ENCODE peak calls at places on chromosomes 16 and 17, in five cellular contexts. One of them, this sample, is unnamed.

GRCh38 chr16:14628806-14629611 is 1.1 kb downstream of the PARN start:
- DNase-seq in suprapubic skin: no peak
- DNase-seq in testis: no peak
- DNase-seq in heart left ventricle: no peak
- DNase-seq in colonic mucosa: no peak
- DNase-seq in this sample: no peak

GRCh38 chr17:74603032-74603635 is 11.1 kb upstream of the CD300LD start:
- DNase-seq in suprapubic skin: no peak
- DNase-seq in testis: no peak
- DNase-seq in heart left ventricle: no peak
- DNase-seq in colonic mucosa: no peak
- DNase-seq in this sample: no peak

GRCh38 chr16:20944861-20945390 is 44.4 kb downstream of the LYRM1 start:
- DNase-seq in suprapubic skin: no peak
- DNase-seq in testis: no peak
- DNase-seq in heart left ventricle: no peak
- DNase-seq in colonic mucosa: no peak
- DNase-seq in this sample: no peak

GRCh38 chr16:75421820-75422126 is 11.5 kb downstream of the CFDP1 start:
- DNase-seq in suprapubic skin: no peak
- DNase-seq in testis: no peak
- DNase-seq in heart left ventricle: no peak
- DNase-seq in colonic mucosa: no peak
- DNase-seq in this sample: no peak

GRCh38 chr17:6558932-6559752 is 2.8 kb upstream of the PITPNM3 start:
- DNase-seq in suprapubic skin: no peak
- DNase-seq in testis: peak; percentile 67
- DNase-seq in heart left ventricle: peak; percentile 2
- DNase-seq in colonic mucosa: no peak
- DNase-seq in this sample: peak; percentile 14

GRCh38 chr16:66843191-66843590 is 1.0 kb upstream of the CA7 start:
- DNase-seq in suprapubic skin: no peak
- DNase-seq in testis: no peak
- DNase-seq in heart left ventricle: no peak
- DNase-seq in colonic mucosa: no peak
- DNase-seq in this sample: no peak

GRCh38 chr17:73634629-73635028 is 9.6 kb downstream of the SDK2 start:
- DNase-seq in suprapubic skin: no peak
- DNase-seq in testis: no peak
- DNase-seq in heart left ventricle: no peak
- DNase-seq in colonic mucosa: no peak
- DNase-seq in this sample: no peak

GRCh38 chr17:69828087-69828486 is 246.9 kb upstream of the KCNJ16 start:
- DNase-seq in suprapubic skin: no peak
- DNase-seq in testis: no peak
- DNase-seq in heart left ventricle: peak; percentile 64
- DNase-seq in colonic mucosa: no peak
- DNase-seq in this sample: no peak

GRCh38 chr16:67399749-67400704 is 6.7 kb upstream of the TPPP3 start:
- DNase-seq in suprapubic skin: peak; percentile 63
- DNase-seq in testis: no peak
- DNase-seq in heart left ventricle: no peak
- DNase-seq in colonic mucosa: no peak
- DNase-seq in this sample: no peak

GRCh38 chr17:48054238-48055185 is 6.4 kb downstream of the NFE2L1 start:
- DNase-seq in suprapubic skin: no peak
- DNase-seq in testis: peak; percentile 96
- DNase-seq in heart left ventricle: peak; percentile 88
- DNase-seq in colonic mucosa: peak; percentile 64
- DNase-seq in this sample: peak; percentile 88

GRCh38 chr16:10729649-10730048 is 14.0 kb upstream of the NUBP1 start:
- DNase-seq in suprapubic skin: no peak
- DNase-seq in testis: peak; percentile 59
- DNase-seq in heart left ventricle: no peak
- DNase-seq in colonic mucosa: no peak
- DNase-seq in this sample: no peak

GRCh38 chr17:69853533-69854262 is 221.3 kb upstream of the KCNJ16 start:
- DNase-seq in suprapubic skin: no peak
- DNase-seq in testis: no peak
- DNase-seq in heart left ventricle: peak; percentile 25
- DNase-seq in colonic mucosa: no peak
- DNase-seq in this sample: no peak

GRCh38 chr17:80667462-80668277 is 123.0 kb downstream of the RPTOR start:
- DNase-seq in suprapubic skin: no peak
- DNase-seq in testis: no peak
- DNase-seq in heart left ventricle: no peak
- DNase-seq in colonic mucosa: no peak
- DNase-seq in this sample: no peak

GRCh38 chr17:80671039-80671822 is 126.6 kb downstream of the RPTOR start:
- DNase-seq in suprapubic skin: no peak
- DNase-seq in testis: no peak
- DNase-seq in heart left ventricle: no peak
- DNase-seq in colonic mucosa: no peak
- DNase-seq in this sample: no peak

GRCh38 chr17:80666867-80667266 is 122.2 kb downstream of the RPTOR start:
- DNase-seq in suprapubic skin: no peak
- DNase-seq in testis: no peak
- DNase-seq in heart left ventricle: no peak
- DNase-seq in colonic mucosa: no peak
- DNase-seq in this sample: no peak

GRCh38 chr17:80665792-80666191 is 121.2 kb downstream of the RPTOR start:
- DNase-seq in suprapubic skin: no peak
- DNase-seq in testis: no peak
- DNase-seq in heart left ventricle: no peak
- DNase-seq in colonic mucosa: no peak
- DNase-seq in this sample: no peak

DNA sequence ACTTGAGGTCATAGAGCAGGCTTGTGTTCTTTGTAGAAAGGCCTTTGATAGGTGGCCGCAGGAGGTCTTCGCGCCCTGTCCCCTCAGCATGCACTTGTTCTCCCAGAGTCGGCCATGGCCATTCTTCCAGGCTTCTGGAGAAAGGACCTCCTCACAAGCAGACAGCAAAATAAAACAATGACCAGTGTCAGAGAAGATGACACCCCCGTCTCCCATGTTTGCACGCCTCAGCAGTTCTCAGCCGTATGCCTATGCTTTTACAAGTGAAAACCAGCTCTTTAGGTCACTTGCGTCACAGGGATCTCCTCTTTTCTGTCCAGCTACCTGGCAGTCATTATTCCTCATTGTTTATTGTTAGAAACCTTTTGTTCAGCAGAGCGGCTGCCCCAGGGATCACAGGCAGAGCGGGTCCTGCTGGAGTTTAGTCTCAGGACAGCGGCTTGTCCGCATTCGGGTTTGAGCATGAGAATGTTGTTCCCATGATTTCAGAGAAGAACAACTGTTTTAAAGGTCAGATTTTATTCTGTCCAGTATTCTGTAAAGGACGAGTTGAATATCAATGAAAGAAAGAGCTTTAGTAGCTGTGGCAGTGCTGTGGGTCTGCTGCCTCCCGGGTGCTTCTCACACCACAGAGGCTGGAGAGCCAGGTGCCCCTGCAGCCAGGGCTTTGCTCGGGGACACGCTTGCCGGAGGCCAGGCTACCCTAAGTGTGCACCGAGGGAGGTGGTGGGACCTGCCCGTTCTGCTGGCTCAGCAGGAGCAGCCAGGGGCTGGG is 123.9 kb downstream of the RPTOR start:
- DNase-seq in suprapubic skin: no peak
- DNase-seq in testis: no peak
- DNase-seq in heart left ventricle: no peak
- DNase-seq in colonic mucosa: no peak
- DNase-seq in this sample: no peak
- H3K4me1 ChIP-seq in suprapubic skin: peaks cover 8% of the 10 kb centered on the region
- H3K4me1 ChIP-seq in testis: peaks cover 18% of the 10 kb centered on the region
- H3K4me1 ChIP-seq in heart left ventricle: peaks cover 6% of the 10 kb centered on the region
- H3K4me1 ChIP-seq in colonic mucosa: no peaks in the 10 kb centered on the region
- H3K4me1 ChIP-seq in this sample: no peaks in the 10 kb centered on the region

DNA sequence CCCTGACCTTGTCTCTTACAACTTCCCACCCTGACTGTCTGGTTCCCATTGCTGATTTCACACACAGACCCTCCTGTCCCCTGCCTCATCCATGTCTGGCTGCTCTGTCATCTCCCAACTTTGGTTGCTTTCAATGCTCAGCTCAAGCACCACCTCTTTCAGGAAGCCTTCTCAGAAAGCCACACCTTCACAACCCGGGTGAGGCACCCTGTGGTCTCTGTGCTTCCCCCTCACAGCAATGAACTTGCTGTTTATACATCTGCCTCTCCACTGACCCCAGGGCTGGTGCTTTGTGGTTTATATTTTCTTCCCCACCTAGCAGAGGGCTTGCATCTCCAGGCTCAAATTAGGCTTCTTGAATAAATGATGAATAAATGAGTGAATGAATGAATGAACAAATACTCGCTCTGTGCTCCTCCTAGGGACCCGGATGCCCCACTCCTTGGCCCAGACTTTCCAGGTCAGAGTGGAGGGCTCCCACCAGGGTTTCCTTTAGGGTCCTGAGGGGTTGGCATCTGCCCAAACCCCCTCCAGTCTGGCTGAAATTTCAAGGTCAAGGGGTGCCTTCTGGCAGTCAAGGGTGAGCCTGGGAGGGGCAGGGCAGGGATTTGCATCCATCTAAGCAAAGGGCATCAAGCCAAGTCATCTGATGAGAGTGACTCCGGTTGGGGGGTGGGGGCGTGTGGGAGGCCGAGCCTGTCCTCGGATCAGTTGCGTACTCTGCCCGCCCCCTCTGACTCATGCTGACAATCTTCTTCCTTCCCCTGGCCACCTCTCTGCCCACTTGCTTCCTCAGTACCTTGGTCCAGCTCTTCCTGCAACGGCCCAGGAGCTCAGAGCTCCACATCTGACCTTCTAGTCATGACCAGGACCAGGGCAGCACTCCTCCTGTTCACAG is at the start of gene ITGAX:
- DNase-seq in suprapubic skin: no peak
- DNase-seq in testis: peak; percentile 62
- DNase-seq in heart left ventricle: peak; percentile 56
- DNase-seq in colonic mucosa: peak; percentile 49
- DNase-seq in this sample: peak; percentile 66
- TF ChIP-seq CTCF in suprapubic skin: no peak
- TF ChIP-seq CTCF in testis: no peak
- TF ChIP-seq CTCF in heart left ventricle: no peak
- TF ChIP-seq CTCF in colonic mucosa: no peak
- TF ChIP-seq CTCF in this sample: no peak

DNA sequence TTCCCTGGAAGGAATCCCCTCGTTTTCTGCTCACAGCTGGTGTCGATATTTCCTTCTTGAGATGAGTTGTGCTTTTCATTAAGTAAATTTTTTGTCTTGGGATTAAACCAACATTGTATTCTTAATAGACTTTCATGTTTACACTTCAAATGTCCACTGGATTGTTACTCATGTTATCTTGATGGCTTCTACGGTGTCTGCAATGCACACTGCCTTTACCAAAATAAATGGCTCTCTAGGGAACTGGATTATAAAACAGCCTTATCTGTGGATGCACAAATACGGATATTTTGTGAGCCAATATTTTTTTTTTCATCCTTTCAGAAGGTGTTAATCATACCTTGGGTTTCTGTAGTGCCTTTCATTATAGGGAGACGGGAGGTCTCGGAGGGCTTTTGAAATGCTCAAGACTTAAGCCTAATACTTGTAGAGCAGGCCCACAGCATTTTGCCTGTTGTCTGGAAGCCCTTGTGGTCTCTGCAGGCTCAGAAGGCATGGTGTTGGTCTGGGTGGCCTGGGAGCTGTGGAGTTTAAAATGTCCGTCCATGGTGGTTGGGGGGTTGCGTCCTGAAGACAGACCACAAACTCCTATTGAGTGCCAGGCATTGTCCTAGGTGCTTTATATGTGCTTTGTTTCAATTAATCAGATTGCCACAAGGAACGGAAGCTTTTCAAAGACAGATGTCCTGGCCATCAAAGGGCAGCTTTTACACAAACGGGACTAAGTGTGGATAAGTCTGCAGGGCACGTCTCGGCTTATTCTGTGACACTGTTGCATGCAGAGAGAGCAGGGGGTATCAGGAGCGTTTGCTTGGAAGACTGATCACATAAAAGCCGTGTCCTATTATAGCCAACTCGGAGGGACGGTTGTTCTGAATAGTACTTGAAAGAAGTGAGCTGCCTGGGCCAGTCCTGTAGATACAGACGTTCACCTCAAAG is 7.6 kb downstream of the NTN1 start:
- DNase-seq in suprapubic skin: no peak
- DNase-seq in testis: no peak
- DNase-seq in heart left ventricle: no peak
- DNase-seq in colonic mucosa: no peak
- DNase-seq in this sample: no peak
- H3K4me1 ChIP-seq in suprapubic skin: no peaks in the 10 kb centered on the region
- H3K4me1 ChIP-seq in testis: no peaks in the 10 kb centered on the region
- H3K4me1 ChIP-seq in heart left ventricle: no peaks in the 10 kb centered on the region
- H3K4me1 ChIP-seq in colonic mucosa: no peaks in the 10 kb centered on the region
- H3K4me1 ChIP-seq in this sample: no peaks in the 10 kb centered on the region

DNA sequence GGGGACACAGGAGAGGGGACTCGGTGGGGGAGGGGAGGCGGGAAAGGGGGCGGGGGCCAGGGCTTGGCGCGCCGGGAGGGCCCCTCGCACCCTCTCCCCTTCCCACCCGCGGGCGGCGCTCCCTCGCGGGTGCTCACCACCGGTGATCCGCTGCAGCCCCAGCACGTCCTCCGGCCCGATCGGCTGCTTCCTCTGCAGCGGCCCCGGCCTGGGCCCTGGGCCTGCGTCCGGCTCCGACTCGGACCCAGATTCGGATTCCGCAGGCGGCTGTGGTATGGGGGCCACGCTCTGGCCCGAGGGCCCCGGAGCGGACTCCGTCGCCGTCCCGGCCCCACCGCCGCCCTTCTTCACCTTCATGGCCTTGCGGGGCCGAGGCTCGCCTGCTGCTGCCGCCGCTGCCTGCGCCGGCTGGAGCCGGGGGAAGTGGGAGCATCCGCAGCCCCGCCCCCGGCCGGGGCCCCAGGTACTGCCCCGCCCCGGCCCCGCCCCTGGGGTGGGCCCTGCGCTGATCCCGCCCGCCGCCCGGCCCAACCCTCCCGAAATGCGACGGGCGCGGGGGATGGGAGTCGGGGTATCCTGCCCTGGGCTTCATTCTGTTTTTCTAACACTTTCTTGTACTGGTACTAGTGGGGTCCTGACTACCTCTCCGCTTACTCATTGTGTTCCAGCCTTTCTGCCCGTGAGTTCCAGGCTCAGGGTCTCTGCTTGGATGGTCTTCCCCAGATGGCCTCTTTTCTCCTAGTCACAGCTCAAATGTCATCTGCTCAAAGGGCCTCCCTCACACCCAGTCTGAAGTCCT is at the start of gene UNC119:
- DNase-seq in suprapubic skin: peak; percentile 69
- DNase-seq in testis: peak; percentile 89
- DNase-seq in heart left ventricle: peak; percentile 88
- DNase-seq in colonic mucosa: peak; percentile 84
- DNase-seq in this sample: peak; percentile 89
- TF ChIP-seq CTCF in suprapubic skin: no peak
- TF ChIP-seq CTCF in testis: no peak
- TF ChIP-seq CTCF in heart left ventricle: no peak
- TF ChIP-seq CTCF in colonic mucosa: no peak
- TF ChIP-seq CTCF in this sample: no peak